ENCODE peak calls at places on chromosome 16, in four cellular contexts. L is GM12865, Y is IMR-90, P is fibroblast of pulmonary artery. V is an unnamed sample.

GRCh38 chr16:85653226-85653917 is 35.4 kb downstream of the GINS2 start:
- DNase-seq in L (no peak), Y (no peak), P (peak; percentile 8), V (no peak)

GRCh38 chr16:58022601-58023371 is 2.8 kb upstream of the MMP15 start:
- DNase-seq in L (no peak), Y (peak; percentile 68), P (peak; percentile 68), V (peak; percentile 71)

GRCh38 chr16:66479661-66480264 is 52.7 kb downstream of the BEAN1 start:
- DNase-seq in L (no peak), Y (no peak), P (no peak), V (no peak)

GRCh38 chr16:87458424-87458915 is 34.4 kb downstream of the ZCCHC14 start:
- DNase-seq in L (no peak), Y (no peak), P (no peak), V (no peak)

GRCh38 chr16:17602678-17603077 is 131.9 kb upstream of the XYLT1 start:
- DNase-seq in L (no peak), Y (no peak), P (no peak), V (no peak)

GRCh38 chr16:4477966-4478365 is 1.8 kb downstream of the HMOX2 start:
- DNase-seq in L (no peak), Y (peak; percentile 61), P (peak; percentile 66), V (peak; percentile 73)

GRCh38 chr16:87740909-87741424 is 24.8 kb downstream of the KLHDC4 start:
- DNase-seq in L (no peak), Y (peak; percentile 6), P (no peak), V (no peak)

GRCh38 chr16:85479972-85480726 is 133.0 kb upstream of the GSE1 start:
- DNase-seq in L (peak; percentile 64), Y (no peak), P (no peak), V (no peak)

GRCh38 chr16:89742948-89743347 is 21.6 kb downstream of the ZNF276 start:
- DNase-seq in L (no peak), Y (no peak), P (no peak), V (no peak)

GRCh38 chr16:86077243-86077940 is 178.4 kb downstream of the IRF8 start:
- DNase-seq in L (no peak), Y (no peak), P (no peak), V (no peak)

GRCh38 chr16:68223072-68223471 is 12.9 kb downstream of the ESRP2 start:
- DNase-seq in L (no peak), Y (no peak), P (no peak), V (no peak)

GRCh38 chr16:77946834-77947233 is 75.5 kb upstream of the CLEC3A start:
- DNase-seq in L (no peak), Y (peak; percentile 14), P (peak; percentile 8), V (no peak)

GRCh38 chr16:61887903-61888302 is 148.3 kb downstream of the CDH8 start:
- DNase-seq in L (peak; percentile 59), Y (no peak), P (peak; percentile 61), V (peak; percentile 2)

GRCh38 chr16:57383276-57384247 is 11.3 kb downstream of the CX3CL1 start:
- DNase-seq in L (no peak), Y (peak; percentile 36), P (peak; percentile 39), V (no peak)

GRCh38 chr16:29678691-29679267 is at the start of gene QPRT:
- DNase-seq in L (peak; percentile 76), Y (peak; percentile 22), P (peak; percentile 57), V (no peak)

GRCh38 chr16:74751658-74752057 is 23.0 kb downstream of the FA2H start:
- DNase-seq in L (no peak), Y (no peak), P (no peak), V (no peak)

GRCh38 chr16:49588061-49588460 is 214.5 kb downstream of the C16orf78 start:
- DNase-seq in L (no peak), Y (no peak), P (no peak), V (no peak)

GRCh38 chr16:3187798-3188674 is at the start of gene OR1F1:
- DNase-seq in L (peak; percentile 88), Y (peak; percentile 80), P (peak; percentile 39), V (peak; percentile 60)

GRCh38 chr16:80536246-80536645 is 4.5 kb upstream of the DYNLRB2 start:
- DNase-seq in L (no peak), Y (no peak), P (no peak), V (no peak)

DNA sequence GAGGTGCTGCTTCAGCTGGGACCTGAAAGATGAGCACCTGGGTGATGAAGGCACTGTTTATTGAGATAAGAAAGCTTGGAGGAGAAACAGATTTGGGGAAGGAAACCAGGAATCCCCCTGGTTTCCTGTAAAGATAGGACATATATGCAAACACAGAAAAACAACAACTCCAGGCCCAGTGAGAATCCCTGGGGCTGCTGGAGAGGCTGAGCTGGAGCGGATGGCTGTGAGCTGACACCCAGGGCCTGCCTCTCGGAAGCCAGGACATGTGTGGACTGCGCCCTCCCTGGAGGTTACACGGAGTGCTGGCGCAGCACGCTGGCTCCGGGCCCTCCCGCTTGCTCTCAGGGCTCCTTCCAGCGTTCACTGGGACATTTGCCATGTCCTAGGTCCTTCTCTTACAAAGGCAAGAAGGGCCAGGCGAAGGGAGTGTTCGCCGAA is 57.5 kb downstream of the CYB5B start:
- DNase-seq in L (no peak), Y (peak; percentile 48), P (peak; percentile 85), V (peak; percentile 73)
- TF ChIP-seq CTCF in L (no peak), Y (no peak), P (peak; percentile 14), V (no peak)

DNA sequence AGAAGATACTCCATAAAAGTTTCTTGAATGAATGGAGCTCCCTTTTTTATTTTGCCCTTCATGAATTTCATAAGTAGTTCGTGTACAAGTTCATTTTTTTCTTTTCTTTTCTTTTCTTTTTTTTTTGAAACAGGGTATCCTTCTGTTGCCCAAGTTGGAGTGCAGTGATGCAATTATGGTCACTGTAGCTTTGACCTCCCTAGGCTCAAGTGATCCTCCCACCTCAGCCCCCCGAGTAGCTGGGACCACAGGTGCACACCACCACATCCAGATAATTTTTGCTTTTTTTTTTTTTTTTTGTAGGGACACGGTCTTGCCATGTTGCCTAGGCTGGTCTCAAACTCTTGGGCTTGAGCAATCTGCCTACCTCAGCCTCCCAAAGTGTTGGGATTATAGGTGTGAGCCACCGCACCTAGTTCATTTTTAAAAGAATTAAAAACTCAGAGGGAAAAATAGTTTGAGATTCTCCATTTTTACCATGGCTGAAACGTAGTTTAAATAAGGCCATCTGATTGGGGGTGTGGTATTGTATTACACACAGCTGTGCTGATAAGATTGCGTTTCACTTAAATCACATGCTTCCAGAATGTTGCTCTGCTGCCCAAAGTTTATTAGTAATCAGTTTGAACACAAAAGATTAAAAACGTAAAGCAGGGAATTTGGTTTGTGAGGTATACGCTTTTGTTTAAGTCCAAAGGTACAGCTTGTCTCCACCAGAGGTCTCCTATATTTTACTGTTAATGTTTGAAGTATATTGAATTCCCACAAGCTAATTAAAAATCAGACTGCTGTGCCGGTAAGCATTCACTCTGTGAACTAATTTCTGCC is 154.1 kb downstream of the SOCS1 start:
- DNase-seq in L (no peak), Y (peak; percentile 94), P (peak; percentile 90), V (no peak)
- TF ChIP-seq CTCF in L (no peak), Y (peak; percentile 29), P (peak; percentile 42), V (no peak)

GRCh38 chr16:47917118-47917517 is 238.7 kb downstream of the ABCC12 start:
- DNase-seq in L (no peak), Y (no peak), P (no peak), V (no peak)

GRCh38 chr16:47921535-47921934 is 234.3 kb downstream of the ABCC12 start:
- DNase-seq in L (no peak), Y (no peak), P (no peak), V (no peak)

GRCh38 chr16:47920709-47921108 is 235.1 kb downstream of the ABCC12 start:
- DNase-seq in L (no peak), Y (no peak), P (no peak), V (no peak)

GRCh38 chr16:47916266-47916665 is 239.5 kb downstream of the ABCC12 start:
- DNase-seq in L (no peak), Y (peak; percentile 30), P (peak; percentile 9), V (no peak)
- TF ChIP-seq CTCF in L (no peak), Y (no peak), P (no peak), V (no peak)

DNA sequence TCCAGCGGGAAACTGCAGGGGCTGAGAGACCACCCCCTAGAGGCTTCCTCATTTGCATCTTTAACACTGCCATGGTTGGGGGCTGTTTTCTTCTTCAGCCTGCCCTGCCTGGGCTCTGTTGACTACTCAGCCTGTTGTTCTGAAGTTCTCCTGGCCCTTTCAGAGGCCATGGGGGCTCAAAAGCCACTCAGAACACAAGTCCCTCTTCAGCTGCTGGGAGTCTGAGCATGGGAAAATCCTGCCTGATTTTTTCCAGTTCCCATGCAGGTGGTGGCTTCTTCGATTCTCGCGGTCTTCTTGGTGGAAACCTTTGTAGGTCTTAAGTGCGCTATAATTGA is 36.3 kb downstream of the PLCG2 start:
- DNase-seq in L (peak; percentile 89), Y (no peak), P (no peak), V (no peak)
- TF ChIP-seq CTCF in L (no peak), Y (no peak), P (no peak), V (no peak)

GRCh38 chr16:82605076-82605475 is 21.7 kb upstream of the CDH13 start:
- DNase-seq in L (no peak), Y (no peak), P (no peak), V (no peak)

GRCh38 chr16:82609140-82609539 is 17.6 kb upstream of the CDH13 start:
- DNase-seq in L (no peak), Y (no peak), P (no peak), V (no peak)

GRCh38 chr16:82605863-82606620 is 20.7 kb upstream of the CDH13 start:
- DNase-seq in L (no peak), Y (no peak), P (no peak), V (no peak)

GRCh38 chr16:82598766-82599165 is 28.0 kb upstream of the CDH13 start:
- DNase-seq in L (no peak), Y (no peak), P (no peak), V (no peak)

GRCh38 chr16:82603784-82604411 is 22.9 kb upstream of the CDH13 start:
- DNase-seq in L (peak; percentile 21), Y (peak; percentile 73), P (peak; percentile 77), V (peak; percentile 64)
- TF ChIP-seq CTCF in L (peak; percentile 20), Y (peak; percentile 81), P (peak; percentile 85), V (peak; percentile 59)

DNA sequence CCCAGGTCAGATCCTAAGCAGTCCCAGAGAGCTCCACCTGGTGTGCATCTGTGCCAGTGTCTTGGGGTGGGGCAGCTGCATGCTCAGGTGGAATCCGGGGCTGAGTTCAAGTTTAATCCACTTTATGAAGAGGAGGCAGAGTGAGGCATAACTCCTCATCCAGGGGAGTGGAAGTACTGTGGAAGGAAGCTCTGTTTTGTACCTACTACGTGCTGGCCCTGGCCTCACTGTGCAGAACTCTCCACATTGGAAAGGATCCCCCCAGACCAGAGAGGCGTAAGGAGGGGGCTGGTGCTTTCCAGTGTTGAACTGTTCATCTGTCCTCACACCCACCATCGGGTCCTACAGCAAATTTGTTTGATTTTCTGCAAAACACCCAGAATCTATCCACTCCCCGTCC is 78.0 kb downstream of the ABCC6 start:
- DNase-seq in L (no peak), Y (no peak), P (no peak), V (no peak)
- TF ChIP-seq CTCF in L (no peak), Y (no peak), P (no peak), V (no peak)

GRCh38 chr16:2046889-2047329 is 725 bp downstream of the NTHL1 start:
- DNase-seq in L (no peak), Y (no peak), P (no peak), V (no peak)
- TF ChIP-seq CTCF in L (no peak), Y (peak; percentile 9), P (no peak), V (no peak)

DNA sequence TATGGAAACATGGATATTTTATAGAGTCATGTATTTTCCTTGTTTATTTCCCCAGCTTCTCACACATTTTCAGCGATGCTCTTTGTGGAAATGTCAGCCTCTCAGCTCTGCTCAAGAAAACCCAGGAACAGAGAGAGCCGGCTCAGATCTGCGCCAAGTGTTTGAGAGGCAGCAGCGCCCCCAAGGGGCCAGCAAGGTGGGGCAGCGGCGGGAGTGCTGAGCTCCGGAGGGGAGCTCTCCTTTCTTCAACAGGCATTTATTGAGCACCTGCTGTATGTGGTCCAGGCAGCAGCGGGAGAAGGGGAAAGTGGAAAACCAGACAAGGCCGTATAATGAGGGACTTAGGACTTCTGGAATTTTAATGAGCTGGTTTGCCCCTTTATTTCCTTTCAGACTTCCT is 421.1 kb upstream of the C16orf82 start:
- DNase-seq in L (peak; percentile 22), Y (no peak), P (no peak), V (no peak)
- TF ChIP-seq CTCF in L (peak; percentile 49), Y (no peak), P (no peak), V (no peak)